ENCODE peak calls at places on chromosomes 7 and 10, in seven cellular contexts. B is right lobe of liver; R is CD8-positive, alpha-beta memory T cell; X is heart right ventricle; V is small intestine; F is fibroblast of lung; Y is heart left ventricle. Z is an unnamed sample.

GRCh38 chr10:47248436-47249090 is 51.4 kb upstream of the GDF10 start:
- DNase-seq in B (no peak), R (no peak), X (no peak), V (no peak), F (no peak), Y (no peak), Z (no peak)

GRCh38 chr10:110413049-110413783 is 84.5 kb upstream of the DUSP5 start:
- DNase-seq in B (no peak), R (no peak), X (no peak), V (no peak), F (peak), Y (no peak), Z (no peak)

GRCh38 chr10:79184649-79185048 is 115.9 kb downstream of the ZMIZ1 start:
- DNase-seq in B (no peak), R (no peak), X (no peak), V (no peak), F (no peak), Y (no peak), Z (no peak)

GRCh38 chr7:140533394-140533872 is 54.1 kb upstream of the MKRN1 start:
- DNase-seq in B (peak), R (no peak), X (peak), V (no peak), F (no peak), Y (peak), Z (no peak)

GRCh38 chr10:88082806-88083596 is 219.6 kb downstream of the PTEN start:
- DNase-seq in B (no peak), R (no peak), X (no peak), V (no peak), F (no peak), Y (no peak), Z (no peak)

GRCh38 chr10:8674230-8674629 is 619.7 kb downstream of the GATA3 start:
- DNase-seq in B (no peak), R (no peak), X (no peak), V (no peak), F (no peak), Y (no peak), Z (no peak)

GRCh38 chr10:114697061-114697598 is 39.1 kb upstream of the ABLIM1 start:
- DNase-seq in B (no peak), R (no peak), X (peak), V (no peak), F (peak), Y (peak), Z (no peak)

GRCh38 chr10:73586583-73586984 is 4.6 kb downstream of the USP54 start:
- DNase-seq in B (no peak), R (no peak), X (peak), V (peak), F (peak), Y (no peak), Z (no peak)

GRCh38 chr7:157409753-157410727 is 73.2 kb downstream of the DNAJB6 start:
- DNase-seq in B (peak), R (peak), X (no peak), V (no peak), F (no peak), Y (no peak), Z (no peak)

GRCh38 chr10:101631821-101632475 is 43.8 kb downstream of the DPCD start:
- DNase-seq in B (no peak), R (no peak), X (no peak), V (no peak), F (no peak), Y (no peak), Z (no peak)

GRCh38 chr10:101625821-101626412 is 37.8 kb downstream of the DPCD start:
- DNase-seq in B (no peak), R (no peak), X (no peak), V (no peak), F (no peak), Y (peak), Z (peak)

GRCh38 chr10:101624526-101625102 is 36.5 kb downstream of the DPCD start:
- DNase-seq in B (no peak), R (no peak), X (no peak), V (no peak), F (no peak), Y (no peak), Z (no peak)

GRCh38 chr10:101629781-101630419 is 41.8 kb downstream of the DPCD start:
- DNase-seq in B (no peak), R (no peak), X (no peak), V (no peak), F (no peak), Y (no peak), Z (no peak)

DNA sequence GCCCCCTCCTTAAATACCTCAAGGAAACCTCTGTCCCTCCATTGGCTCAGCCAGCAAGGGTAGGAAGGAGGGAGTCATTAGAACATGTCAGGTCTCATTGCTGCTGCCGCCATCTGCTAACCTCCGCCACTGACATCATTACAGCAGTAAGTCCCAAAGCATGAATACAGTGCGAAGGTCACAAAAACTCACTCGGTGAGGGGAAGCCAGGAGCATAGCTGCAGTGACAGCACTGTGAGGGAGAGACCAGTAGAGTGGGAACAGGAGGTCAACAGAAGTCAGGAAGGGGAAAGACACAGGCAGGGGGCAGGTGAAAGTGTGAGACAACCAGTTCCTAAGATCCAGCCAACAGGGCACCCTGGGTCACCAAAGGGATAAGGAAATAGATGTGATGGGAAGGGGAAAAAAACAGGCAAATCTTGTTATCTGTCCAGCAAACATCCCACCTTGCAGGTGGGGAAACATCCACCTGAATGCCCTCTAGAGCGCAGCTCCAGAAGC is 42.3 kb downstream of the DPCD start:
- DNase-seq in B (no peak), R (no peak), X (no peak), V (no peak), F (no peak), Y (no peak), Z (no peak)
- H3K27ac ChIP-seq in B (no peak), R (no peak), X (no peak), V (no peak), F (no peak), Y (no peak), Z (no peak)

DNA sequence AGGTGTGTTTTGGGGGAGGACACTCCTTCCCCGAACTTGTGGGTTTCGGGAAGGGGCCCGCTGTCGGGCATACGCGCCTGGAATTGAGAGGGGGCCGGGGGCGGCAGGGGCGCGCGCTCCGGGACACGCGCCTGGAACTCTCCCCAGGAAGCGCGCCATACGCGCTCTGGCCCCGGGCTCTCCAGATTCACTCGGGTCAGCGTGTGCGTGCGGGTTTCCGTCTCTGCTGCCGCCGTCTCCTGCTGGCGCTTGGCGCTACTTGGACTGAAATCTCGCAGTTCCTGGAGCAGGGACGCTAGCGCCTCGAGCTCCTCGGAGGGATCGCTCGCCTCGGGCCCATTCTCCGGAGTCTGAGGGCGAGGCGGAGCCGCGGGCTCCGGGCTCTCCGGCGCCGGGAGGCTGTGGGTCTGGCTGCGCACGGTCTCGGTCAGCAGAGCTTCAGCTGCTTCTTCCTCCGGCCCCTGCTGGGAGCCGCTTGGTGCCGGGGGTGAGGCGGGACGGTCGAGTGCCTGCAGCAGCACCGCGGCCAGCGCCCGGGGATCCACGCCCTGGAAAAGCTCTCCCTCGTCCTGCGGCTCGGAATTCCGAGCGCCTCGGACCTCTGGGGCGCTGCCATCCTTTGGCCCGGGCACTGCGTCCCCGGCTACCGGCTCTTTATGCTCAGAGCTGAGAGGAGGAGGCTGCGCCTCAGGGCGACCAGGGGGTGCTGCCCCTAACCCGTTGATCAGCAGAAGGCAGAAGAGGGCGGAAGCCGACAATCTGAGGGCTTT is 1.1 kb downstream of the VGF start:
- DNase-seq in B (no peak), R (no peak), X (peak), V (no peak), F (peak), Y (peak), Z (no peak)
- H3K4me3 ChIP-seq in B (no peak), R (no peak), X (peak), V (no peak), F (peak), Y (peak), Z (no peak)

DNA sequence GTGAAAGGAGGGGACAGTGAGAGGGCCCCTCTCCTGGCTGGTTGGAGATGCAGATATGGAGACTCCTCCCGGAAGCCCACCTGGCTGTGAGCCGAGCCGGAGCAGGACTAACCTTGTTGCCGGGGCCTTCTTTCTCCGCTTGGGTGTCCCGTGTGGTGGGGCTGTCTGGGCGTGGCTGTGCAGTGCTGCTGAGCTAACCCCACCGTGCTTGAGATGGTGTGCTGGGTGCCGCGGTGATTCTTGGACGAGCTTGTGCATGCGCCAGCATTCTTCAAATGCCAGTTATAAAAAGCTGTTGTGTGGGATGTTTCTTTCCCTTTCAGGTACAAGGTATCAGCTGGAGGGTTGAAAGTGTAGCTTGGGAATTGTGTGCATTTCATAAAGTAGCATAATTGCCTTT is 48.8 kb downstream of the DAGLB start:
- DNase-seq in B (no peak), R (no peak), X (no peak), V (no peak), F (peak), Y (no peak), Z (no peak)
- H3K27ac ChIP-seq in B (no peak), R (no peak), X (no peak), V (no peak), F (no peak), Y (no peak), Z (no peak)

DNA sequence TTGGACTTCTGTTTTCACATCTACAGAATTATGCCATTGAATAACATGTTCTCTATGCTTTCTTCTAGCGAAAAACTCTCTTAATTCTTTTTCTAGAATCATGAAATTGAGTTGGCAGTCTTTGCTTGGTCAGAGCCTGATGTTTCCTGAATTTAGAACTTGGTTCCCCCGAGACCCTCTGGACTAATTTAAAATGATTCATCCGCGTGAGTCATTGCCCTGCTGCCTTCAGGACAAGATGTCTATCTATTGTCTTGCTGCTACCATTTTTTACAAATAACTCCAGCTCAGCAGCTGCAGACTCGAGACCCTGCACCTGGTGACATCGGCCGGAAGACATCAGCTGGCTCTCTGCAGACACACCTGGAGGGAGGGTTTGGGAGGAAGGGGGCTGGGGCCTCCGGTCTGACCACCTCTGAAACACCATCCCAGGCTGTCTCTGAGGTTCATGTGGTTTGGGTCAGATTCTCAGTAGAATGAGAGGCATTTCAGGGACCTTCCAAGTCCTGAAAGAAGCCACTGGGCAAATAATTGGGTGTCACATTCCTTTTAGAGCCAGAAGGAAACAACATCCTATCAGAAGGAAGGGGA is 20.9 kb upstream of the KLF6 start:
- DNase-seq in B (no peak), R (peak), X (peak), V (peak), F (peak), Y (peak), Z (peak)
- H3K4me3 ChIP-seq in B (no peak), R (peak), X (peak), V (no peak), F (no peak), Y (peak), Z (no peak)